ENCODE peak calls at places on chromosomes 13 and 19, in ten cellular contexts. V, Y, A, E, H, O, R, F, U and K are unnamed samples.

GRCh38 chr19:47765522-47766358 is 12.8 kb upstream of the SELENOW start:
- DNase-seq in V (peak; percentile 51), E (peak; percentile 67), F (peak; percentile 68), Y (no peak), A (peak; percentile 21), O (no peak), R (no peak), U (no peak), H (no peak), K (peak; percentile 58)

GRCh38 chr13:97028441-97029299 is 34.4 kb upstream of the OXGR1 start:
- DNase-seq in U (peak; percentile 57), O (no peak), E (peak; percentile 24), F (peak; percentile 67), V (peak; percentile 59), Y (peak; percentile 57), R (peak; percentile 58), A (no peak), H (peak; percentile 12), K (peak; percentile 58)

GRCh38 chr19:45753548-45753947 is 15.5 kb downstream of the SIX5 start:
- DNase-seq in O (no peak), E (no peak), R (no peak), Y (no peak), F (no peak), V (no peak), U (no peak), H (no peak), A (no peak), K (no peak)

GRCh38 chr13:46648166-46648607 is 95.2 kb downstream of the LRCH1 start:
- DNase-seq in F (peak; percentile 90), U (no peak), Y (no peak), V (peak; percentile 70), H (no peak), R (peak; percentile 61), O (no peak), E (no peak), A (no peak), K (peak; percentile 15)

GRCh38 chr19:34096020-34096915 is 76.0 kb upstream of the LSM14A start:
- DNase-seq in H (peak; percentile 28), R (peak; percentile 54), F (peak; percentile 84), V (no peak), E (no peak), A (no peak), Y (peak; percentile 14), U (peak; percentile 44), O (no peak), K (no peak)

GRCh38 chr13:91292630-91293221 is 54.8 kb upstream of the MIR17HG start:
- DNase-seq in H (no peak), Y (no peak), U (no peak), O (no peak), R (no peak), F (peak; percentile 49), A (no peak), V (no peak), E (no peak), K (no peak)

GRCh38 chr13:66624302-66624701 is 605.8 kb downstream of the PCDH9 start:
- DNase-seq in Y (no peak), H (no peak), U (no peak), R (no peak), V (no peak), O (no peak), A (no peak), F (no peak), E (no peak), K (no peak)

GRCh38 chr19:31304877-31305312 is 44.3 kb downstream of the TSHZ3 start:
- DNase-seq in R (no peak), A (no peak), H (no peak), F (no peak), E (no peak), Y (peak; percentile 8), V (no peak), U (no peak), O (peak; percentile 63), K (no peak)

GRCh38 chr13:112131740-112132113 is 64.8 kb downstream of the SOX1 start:
- DNase-seq in F (no peak), V (no peak), E (no peak), O (no peak), R (no peak), U (no peak), Y (no peak), A (no peak), H (no peak), K (peak; percentile 46)

GRCh38 chr13:40445557-40445990 is 220.9 kb downstream of the FOXO1 start:
- DNase-seq in Y (no peak), F (no peak), U (peak; percentile 83), H (peak; percentile 96), R (peak; percentile 95), A (no peak), O (no peak), E (peak; percentile 71), V (peak; percentile 34), K (peak; percentile 92)

GRCh38 chr13:54750521-54750920 is 1721.9 kb downstream of the OLFM4 start:
- DNase-seq in E (no peak), H (no peak), O (no peak), R (peak; percentile 1), Y (no peak), F (peak; percentile 6), U (no peak), V (no peak), A (no peak), K (peak; percentile 61)

GRCh38 chr19:14366529-14366928 is 14.7 kb upstream of the ADGRE5 start:
- DNase-seq in U (peak; percentile 73), A (no peak), Y (no peak), V (peak; percentile 74), R (peak; percentile 90), H (peak; percentile 35), F (peak; percentile 96), E (peak; percentile 56), O (no peak), K (peak; percentile 69)

GRCh38 chr13:64314286-64314685 is 2898.6 kb upstream of the PCDH20 start:
- DNase-seq in A (no peak), E (no peak), O (no peak), U (no peak), Y (no peak), R (no peak), F (no peak), V (no peak), H (peak; percentile 50), K (no peak)

GRCh38 chr19:2087621-2088100 is 8.5 kb downstream of the MOB3A start:
- DNase-seq in O (no peak), A (no peak), R (peak; percentile 40), F (no peak), E (no peak), U (peak; percentile 56), V (no peak), Y (no peak), H (no peak), K (no peak)

GRCh38 chr13:107216046-107216715 is 648.2 kb upstream of the ARGLU1 start:
- DNase-seq in F (no peak), A (no peak), H (no peak), O (peak; percentile 52), U (no peak), R (no peak), E (no peak), V (no peak), Y (no peak), K (no peak)

GRCh38 chr13:79735228-79735627 is 254.3 kb downstream of the NDFIP2 start:
- DNase-seq in R (no peak), V (no peak), U (no peak), A (no peak), Y (no peak), H (peak; percentile 68), O (no peak), E (no peak), F (no peak), K (no peak)

GRCh38 chr13:44313674-44314073 is 60.0 kb upstream of the SERP2 start:
- DNase-seq in R (peak; percentile 84), O (peak; percentile 61), V (no peak), Y (no peak), U (no peak), E (no peak), F (no peak), A (no peak), H (peak; percentile 92), K (no peak)

GRCh38 chr19:58544591-58545285 is 874 bp downstream of the TRIM28 start:
- DNase-seq in H (no peak), U (peak; percentile 97), R (no peak), Y (no peak), E (no peak), A (no peak), V (no peak), O (no peak), F (no peak), K (peak; percentile 43)

GRCh38 chr19:55152017-55152416 is 3.0 kb upstream of the TNNT1 start:
- DNase-seq in O (no peak), A (no peak), R (no peak), U (no peak), E (no peak), F (peak; percentile 80), V (no peak), H (no peak), Y (no peak), K (no peak)

GRCh38 chr13:98174995-98175394 is 2.1 kb downstream of the RNF113B start:
- DNase-seq in Y (no peak), U (no peak), R (no peak), E (no peak), H (peak; percentile 64), A (no peak), F (no peak), V (no peak), O (no peak), K (no peak)

GRCh38 chr13:39612023-39612637 is 9.1 kb upstream of the LHFPL6 start:
- DNase-seq in H (peak; percentile 58), E (peak; percentile 70), O (peak; percentile 52), U (peak; percentile 52), F (peak; percentile 68), R (peak; percentile 34), Y (peak; percentile 75), V (peak; percentile 78), A (no peak), K (peak; percentile 75)

GRCh38 chr13:113915786-113916329 is 52.0 kb upstream of the GAS6 start:
- DNase-seq in V (no peak), H (no peak), E (no peak), Y (no peak), O (no peak), A (no peak), F (no peak), U (no peak), R (no peak), K (no peak)

GRCh38 chr13:113225515-113225914 is 16.1 kb downstream of the CUL4A start:
- DNase-seq in V (no peak), H (no peak), O (no peak), Y (no peak), E (no peak), F (no peak), R (no peak), U (no peak), A (no peak), K (no peak)

GRCh38 chr19:43471091-43471490 is 5.7 kb upstream of the LYPD3 start:
- DNase-seq in E (no peak), U (no peak), F (no peak), R (no peak), V (no peak), O (no peak), A (no peak), H (no peak), Y (no peak), K (no peak)

GRCh38 chr13:19567820-19568534 is 6.6 kb upstream of the TPTE2 start:
- DNase-seq in E (no peak), R (no peak), O (no peak), Y (no peak), V (no peak), H (no peak), F (no peak), A (no peak), U (peak; percentile 53), K (no peak)

GRCh38 chr19:12365094-12365371 is 450 bp downstream of the ZNF442 start:
- DNase-seq in A (no peak), V (no peak), U (peak; percentile 53), O (no peak), Y (no peak), F (no peak), H (peak; percentile 22), E (no peak), R (no peak), K (peak; percentile 33)